ENCODE peak calls at places on chromosomes 7 and 10, in five cellular contexts. One of them, this sample, is unnamed.

GRCh38 chr7:130314305-130314704 is 21.3 kb downstream of the CPA4 start:
- DNase-seq in sigmoid colon: no peak
- DNase-seq in breast epithelium: no peak
- DNase-seq in choroid plexus epithelial cell: no peak
- DNase-seq in lung: no peak
- DNase-seq in this sample: no peak

GRCh38 chr10:29820890-29821398 is 186.2 kb upstream of the SVIL start:
- DNase-seq in breast epithelium: no peak
- DNase-seq in lung: no peak
- DNase-seq in choroid plexus epithelial cell: no peak
- DNase-seq in sigmoid colon: peak; percentile 96
- DNase-seq in this sample: no peak

GRCh38 chr7:28005075-28005847 is 175.3 kb downstream of the JAZF1 start:
- DNase-seq in lung: no peak
- DNase-seq in sigmoid colon: no peak
- DNase-seq in choroid plexus epithelial cell: peak; percentile 23
- DNase-seq in breast epithelium: no peak
- DNase-seq in this sample: no peak

GRCh38 chr7:71548746-71549145 is 416.8 kb downstream of the GALNT17 start:
- DNase-seq in breast epithelium: no peak
- DNase-seq in lung: no peak
- DNase-seq in sigmoid colon: no peak
- DNase-seq in choroid plexus epithelial cell: no peak
- DNase-seq in this sample: no peak

GRCh38 chr10:103757531-103758293 is 97.7 kb downstream of the SH3PXD2A start:
- DNase-seq in choroid plexus epithelial cell: peak; percentile 82
- DNase-seq in sigmoid colon: peak; percentile 80
- DNase-seq in breast epithelium: no peak
- DNase-seq in lung: no peak
- DNase-seq in this sample: no peak

GRCh38 chr10:132929953-132930640 is 12.3 kb downstream of the CFAP46 start:
- DNase-seq in choroid plexus epithelial cell: no peak
- DNase-seq in lung: no peak
- DNase-seq in breast epithelium: no peak
- DNase-seq in sigmoid colon: no peak
- DNase-seq in this sample: no peak

GRCh38 chr7:80379034-80379433 is 132.8 kb downstream of the GNAT3 start:
- DNase-seq in choroid plexus epithelial cell: peak; percentile 78
- DNase-seq in lung: no peak
- DNase-seq in sigmoid colon: no peak
- DNase-seq in breast epithelium: no peak
- DNase-seq in this sample: no peak

GRCh38 chr7:35647171-35647574 is 47.8 kb downstream of the HERPUD2 start:
- DNase-seq in breast epithelium: no peak
- DNase-seq in lung: no peak
- DNase-seq in sigmoid colon: no peak
- DNase-seq in choroid plexus epithelial cell: peak; percentile 82
- DNase-seq in this sample: no peak

GRCh38 chr7:138607216-138608126 is 93.7 kb downstream of the SVOPL start:
- DNase-seq in choroid plexus epithelial cell: no peak
- DNase-seq in lung: no peak
- DNase-seq in breast epithelium: no peak
- DNase-seq in sigmoid colon: no peak
- DNase-seq in this sample: no peak

GRCh38 chr7:112986256-112987031 is 100.2 kb downstream of the GPR85 start:
- DNase-seq in lung: no peak
- DNase-seq in choroid plexus epithelial cell: peak; percentile 60
- DNase-seq in sigmoid colon: no peak
- DNase-seq in breast epithelium: no peak
- DNase-seq in this sample: no peak

GRCh38 chr7:118918556-118918955 is 694.1 kb downstream of the ANKRD7 start:
- DNase-seq in choroid plexus epithelial cell: peak; percentile 25
- DNase-seq in sigmoid colon: no peak
- DNase-seq in breast epithelium: no peak
- DNase-seq in lung: no peak
- DNase-seq in this sample: no peak
- TF ChIP-seq CTCF in choroid plexus epithelial cell: peak; percentile 24
- TF ChIP-seq CTCF in sigmoid colon: no peak
- TF ChIP-seq CTCF in breast epithelium: no peak
- TF ChIP-seq CTCF in lung: no peak
- TF ChIP-seq CTCF in this sample: peak; percentile 59

GRCh38 chr7:117401293-117402002 is 25.8 kb downstream of the ASZ1 start:
- DNase-seq in choroid plexus epithelial cell: peak; percentile 38
- DNase-seq in breast epithelium: no peak
- DNase-seq in lung: no peak
- DNase-seq in sigmoid colon: no peak
- DNase-seq in this sample: no peak
- TF ChIP-seq CTCF in choroid plexus epithelial cell: peak; percentile 59
- TF ChIP-seq CTCF in breast epithelium: no peak
- TF ChIP-seq CTCF in lung: no peak
- TF ChIP-seq CTCF in sigmoid colon: no peak
- TF ChIP-seq CTCF in this sample: peak; percentile 28

GRCh38 chr10:101444499-101444898 is 90.5 kb downstream of the BTRC start:
- DNase-seq in choroid plexus epithelial cell: no peak
- DNase-seq in lung: no peak
- DNase-seq in sigmoid colon: no peak
- DNase-seq in breast epithelium: no peak
- DNase-seq in this sample: no peak

GRCh38 chr10:101438881-101439391 is 85.0 kb downstream of the BTRC start:
- DNase-seq in sigmoid colon: no peak
- DNase-seq in breast epithelium: no peak
- DNase-seq in choroid plexus epithelial cell: no peak
- DNase-seq in lung: no peak
- DNase-seq in this sample: no peak

GRCh38 chr10:101442456-101442800 is 88.5 kb downstream of the BTRC start:
- DNase-seq in breast epithelium: no peak
- DNase-seq in lung: no peak
- DNase-seq in sigmoid colon: no peak
- DNase-seq in choroid plexus epithelial cell: no peak
- DNase-seq in this sample: no peak

GRCh38 chr10:101444058-101444457 is 90.1 kb downstream of the BTRC start:
- DNase-seq in choroid plexus epithelial cell: peak; percentile 54
- DNase-seq in sigmoid colon: no peak
- DNase-seq in breast epithelium: no peak
- DNase-seq in lung: no peak
- DNase-seq in this sample: no peak

GRCh38 chr10:101441539-101442455 is 87.8 kb downstream of the BTRC start:
- DNase-seq in lung: no peak
- DNase-seq in breast epithelium: no peak
- DNase-seq in sigmoid colon: no peak
- DNase-seq in choroid plexus epithelial cell: peak; percentile 90
- DNase-seq in this sample: no peak
- TF ChIP-seq CTCF in lung: peak; percentile 20
- TF ChIP-seq CTCF in breast epithelium: no peak
- TF ChIP-seq CTCF in sigmoid colon: peak; percentile 45
- TF ChIP-seq CTCF in choroid plexus epithelial cell: peak; percentile 75
- TF ChIP-seq CTCF in this sample: peak; percentile 71

GRCh38 chr10:120184547-120185337 is 272.3 kb upstream of the PLPP4 start:
- DNase-seq in sigmoid colon: no peak
- DNase-seq in choroid plexus epithelial cell: no peak
- DNase-seq in breast epithelium: no peak
- DNase-seq in lung: no peak
- DNase-seq in this sample: no peak
- TF ChIP-seq CTCF in sigmoid colon: no peak
- TF ChIP-seq CTCF in choroid plexus epithelial cell: no peak
- TF ChIP-seq CTCF in breast epithelium: no peak
- TF ChIP-seq CTCF in lung: no peak
- TF ChIP-seq CTCF in this sample: no peak

DNA sequence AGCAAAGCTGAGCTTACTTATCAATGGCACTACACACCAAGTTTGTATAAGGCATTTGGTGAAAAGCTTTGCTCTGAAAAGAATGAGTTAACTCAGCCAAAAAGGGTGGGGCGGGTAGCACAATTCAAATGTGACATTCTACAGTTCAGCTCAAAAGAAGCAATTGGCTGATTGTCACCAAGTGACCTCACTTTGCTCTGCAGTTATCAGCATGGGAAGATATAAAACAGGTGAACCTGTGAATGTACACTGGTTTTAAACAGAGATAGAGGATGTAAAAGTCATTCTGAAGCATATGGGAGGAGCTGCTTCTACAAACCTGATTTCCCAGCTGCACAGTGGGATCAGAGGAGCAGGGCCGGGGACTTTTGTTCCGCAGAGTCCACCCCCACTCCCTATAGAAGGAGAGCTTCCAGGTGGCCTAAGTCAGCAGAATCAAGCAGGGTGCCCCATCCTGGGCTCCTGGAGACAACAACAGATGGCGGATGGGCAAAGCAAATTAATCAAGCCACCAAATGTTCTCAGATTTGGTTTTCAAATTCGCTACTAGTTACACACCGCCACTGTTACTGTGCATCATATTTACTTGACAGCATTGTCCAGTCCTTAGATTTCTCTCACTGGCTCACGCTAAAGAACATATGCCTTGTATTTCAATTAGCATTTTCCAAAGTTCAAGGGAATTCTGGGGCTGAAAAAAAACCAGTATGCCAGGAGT is 27.5 kb upstream of the NPVF start:
- DNase-seq in choroid plexus epithelial cell: no peak
- DNase-seq in lung: no peak
- DNase-seq in breast epithelium: no peak
- DNase-seq in sigmoid colon: no peak
- DNase-seq in this sample: no peak
- TF ChIP-seq CTCF in choroid plexus epithelial cell: no peak
- TF ChIP-seq CTCF in lung: no peak
- TF ChIP-seq CTCF in breast epithelium: no peak
- TF ChIP-seq CTCF in sigmoid colon: no peak
- TF ChIP-seq CTCF in this sample: no peak

GRCh38 chr10:1074748-1075358 is 18.7 kb downstream of the WDR37 start:
- DNase-seq in breast epithelium: no peak
- DNase-seq in lung: peak; percentile 70
- DNase-seq in sigmoid colon: no peak
- DNase-seq in choroid plexus epithelial cell: peak; percentile 42
- DNase-seq in this sample: no peak
- TF ChIP-seq CTCF in breast epithelium: no peak
- TF ChIP-seq CTCF in lung: no peak
- TF ChIP-seq CTCF in sigmoid colon: no peak
- TF ChIP-seq CTCF in choroid plexus epithelial cell: peak; percentile 49
- TF ChIP-seq CTCF in this sample: peak; percentile 25

GRCh38 chr7:10577866-10578374 is 395.8 kb upstream of the PHF14 start:
- DNase-seq in sigmoid colon: no peak
- DNase-seq in lung: no peak
- DNase-seq in breast epithelium: no peak
- DNase-seq in choroid plexus epithelial cell: no peak
- DNase-seq in this sample: no peak

GRCh38 chr7:10579561-10579960 is 394.1 kb upstream of the PHF14 start:
- DNase-seq in breast epithelium: no peak
- DNase-seq in lung: no peak
- DNase-seq in choroid plexus epithelial cell: no peak
- DNase-seq in sigmoid colon: no peak
- DNase-seq in this sample: no peak
- TF ChIP-seq CTCF in breast epithelium: no peak
- TF ChIP-seq CTCF in lung: no peak
- TF ChIP-seq CTCF in choroid plexus epithelial cell: no peak
- TF ChIP-seq CTCF in sigmoid colon: no peak
- TF ChIP-seq CTCF in this sample: no peak

DNA sequence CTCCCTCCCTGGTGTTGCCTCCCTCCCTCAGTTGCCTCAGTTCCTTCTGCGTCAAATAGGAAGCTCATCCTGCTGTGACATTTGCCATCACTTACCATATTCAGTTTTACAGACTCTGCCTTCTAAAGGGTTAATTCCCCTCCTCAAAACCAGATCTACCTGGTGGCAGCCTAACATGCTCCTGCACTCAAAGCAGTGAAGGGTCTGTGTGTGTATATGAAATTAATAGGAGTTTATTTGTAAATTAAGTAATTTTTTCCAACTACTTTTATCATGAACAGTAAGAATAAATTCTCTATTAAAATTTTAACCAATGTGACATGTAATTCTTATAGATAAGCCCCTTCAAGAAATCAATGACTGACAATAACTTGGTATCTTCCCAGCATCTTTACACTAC is 158.6 kb upstream of the INSYN2A start:
- DNase-seq in sigmoid colon: no peak
- DNase-seq in choroid plexus epithelial cell: peak; percentile 30
- DNase-seq in breast epithelium: no peak
- DNase-seq in lung: no peak
- DNase-seq in this sample: no peak
- TF ChIP-seq CTCF in sigmoid colon: no peak
- TF ChIP-seq CTCF in choroid plexus epithelial cell: peak; percentile 64
- TF ChIP-seq CTCF in breast epithelium: no peak
- TF ChIP-seq CTCF in lung: no peak
- TF ChIP-seq CTCF in this sample: peak; percentile 52

GRCh38 chr10:117534321-117535044 is 8.1 kb upstream of the EMX2 start:
- DNase-seq in lung: no peak
- DNase-seq in choroid plexus epithelial cell: no peak
- DNase-seq in breast epithelium: no peak
- DNase-seq in sigmoid colon: no peak
- DNase-seq in this sample: no peak
- TF ChIP-seq CTCF in lung: no peak
- TF ChIP-seq CTCF in choroid plexus epithelial cell: no peak
- TF ChIP-seq CTCF in breast epithelium: no peak
- TF ChIP-seq CTCF in sigmoid colon: no peak
- TF ChIP-seq CTCF in this sample: no peak